ENCODE peak calls at places on chromosomes 5 and 9, in eight cellular contexts. Q is amniotic epithelial cell, M is cardiac septum, T is T47D, N is A549, L is kidney glomerular epithelial cell, Z is AG10803, I is 8988T. J is an unnamed sample.

GRCh38 chr9:68762570-68762969 is 57.5 kb downstream of the PIP5K1B start:
- DNase-seq in Q (no peak), M (no peak), T (no peak), N (no peak), L (no peak), Z (no peak), I (no peak), J (no peak)

GRCh38 chr9:109652112-109652511 is 127.9 kb upstream of the PALM2AKAP2 start:
- DNase-seq in Q (peak), M (no peak), T (no peak), N (no peak), L (no peak), Z (no peak), I (no peak), J (peak)

GRCh38 chr5:146528232-146528631 is 12.2 kb upstream of the GPR151 start:
- DNase-seq in Q (peak), M (no peak), T (no peak), N (peak), L (no peak), Z (no peak), I (no peak), J (no peak)

GRCh38 chr9:4080889-4081548 is 218.8 kb downstream of the GLIS3 start:
- DNase-seq in Q (no peak), M (no peak), T (peak), N (peak), L (no peak), Z (no peak), I (no peak), J (no peak)

GRCh38 chr9:13806731-13807130 is 507.2 kb downstream of the NFIB start:
- DNase-seq in Q (no peak), M (no peak), T (no peak), N (no peak), L (no peak), Z (no peak), I (no peak), J (peak)

GRCh38 chr9:16884952-16885513 is 14.6 kb upstream of the BNC2 start:
- DNase-seq in Q (peak), M (no peak), T (no peak), N (no peak), L (no peak), Z (peak), I (no peak), J (peak)

GRCh38 chr5:72067682-72068470 is 39.4 kb upstream of the MAP1B start:
- DNase-seq in Q (peak), M (no peak), T (no peak), N (peak), L (peak), Z (peak), I (peak), J (peak)

GRCh38 chr5:104444656-104445055 is 882.1 kb upstream of the NUDT12 start:
- DNase-seq in Q (no peak), M (no peak), T (no peak), N (no peak), L (no peak), Z (no peak), I (no peak), J (no peak)

GRCh38 chr5:33401482-33402390 is 39.0 kb upstream of the TARS1 start:
- DNase-seq in Q (peak), M (no peak), T (no peak), N (peak), L (peak), Z (peak), I (peak), J (peak)

GRCh38 chr9:16964228-16964627 is 93.8 kb upstream of the BNC2 start:
- DNase-seq in Q (peak), M (no peak), T (no peak), N (no peak), L (no peak), Z (peak), I (no peak), J (peak)

GRCh38 chr5:168685566-168685965 is 106.4 kb upstream of the PANK3 start:
- DNase-seq in Q (no peak), M (no peak), T (no peak), N (no peak), L (no peak), Z (no peak), I (no peak), J (no peak)

GRCh38 chr5:160158087-160158486 is 38.8 kb upstream of the PWWP2A start:
- DNase-seq in Q (no peak), M (no peak), T (no peak), N (peak), L (no peak), Z (no peak), I (no peak), J (no peak)

GRCh38 chr9:101791938-101792337 is 53.5 kb upstream of the GRIN3A start:
- DNase-seq in Q (peak), M (no peak), T (peak), N (peak), L (peak), Z (no peak), I (no peak), J (no peak)